ENCODE peak calls at places on chromosomes 5 and 9, in ten cellular contexts. D is glutamatergic neuron; P is stimulated activated CD8-positive, alpha-beta memory T cell treated with anti-CD3 and anti-CD28 coated beads, Interleukin-15, amount 100 ng/mL, for 4 hours; H is AG08395; Y is Calu3; R is activated T-helper 1 cell treated with anti-CD3 and anti-CD28 coated beads, Interleukin-2, amount 50 U/mL, for 16 hours; E is BJ; M is T47D; S is MM.1S; X is activated naive CD4-positive, alpha-beta T cell. U is an unnamed sample.
A peak's percentile ranks its signal among the peaks of the same experiment; 100 is the strongest.

GRCh38 chr9:109699019-109699418 is 81.0 kb upstream of the PALM2AKAP2 start:
- DNase-seq in D (no peak), P (no peak), H (peak; percentile 28), Y (no peak), R (no peak), E (peak; percentile 29), M (no peak), S (no peak), X (no peak), U (no peak)

GRCh38 chr5:158812381-158812780 is 287.3 kb downstream of the EBF1 start:
- DNase-seq in D (peak; percentile 54), P (peak; percentile 5), H (no peak), Y (no peak), R (peak; percentile 2), E (no peak), M (no peak), S (no peak), X (peak; percentile 55), U (no peak)

GRCh38 chr5:116521173-116521872 is 53.3 kb downstream of the SEMA6A start:
- DNase-seq in D (no peak), P (no peak), H (no peak), Y (no peak), R (no peak), E (no peak), M (no peak), S (no peak), X (no peak), U (no peak)

GRCh38 chr9:115127191-115127817 is 9.3 kb upstream of the TNC start:
- DNase-seq in D (no peak), P (no peak), H (no peak), Y (no peak), R (no peak), E (no peak), M (no peak), S (no peak), X (no peak), U (no peak)

GRCh38 chr5:81835813-81836458 is 85.0 kb upstream of the SSBP2 start:
- DNase-seq in D (no peak), P (no peak), H (no peak), Y (no peak), R (no peak), E (no peak), M (no peak), S (no peak), X (no peak), U (no peak)

GRCh38 chr5:177444106-177445051 is 2.2 kb upstream of the PRR7 start:
- DNase-seq in D (no peak), P (no peak), H (no peak), Y (no peak), R (no peak), E (no peak), M (no peak), S (peak; percentile 32), X (no peak), U (no peak)

GRCh38 chr9:111110805-111111204 is 72.5 kb upstream of the LPAR1 start:
- DNase-seq in D (no peak), P (no peak), H (no peak), Y (no peak), R (no peak), E (no peak), M (no peak), S (no peak), X (no peak), U (no peak)

GRCh38 chr5:168218746-168219145 is 72.7 kb upstream of the WWC1 start:
- DNase-seq in D (no peak), P (no peak), H (no peak), Y (no peak), R (no peak), E (no peak), M (no peak), S (no peak), X (no peak), U (no peak)

GRCh38 chr5:24832021-24832420 is 187.2 kb upstream of the CDH10 start:
- DNase-seq in D (no peak), P (no peak), H (no peak), Y (no peak), R (no peak), E (no peak), M (no peak), S (no peak), X (no peak), U (no peak)

GRCh38 chr5:65556718-65557117 is 6.2 kb downstream of the CENPK start:
- DNase-seq in D (no peak), P (no peak), H (no peak), Y (no peak), R (no peak), E (no peak), M (no peak), S (no peak), X (no peak), U (no peak)

GRCh38 chr5:65801332-65801731 is 79.3 kb downstream of the NLN start:
- DNase-seq in D (no peak), P (no peak), H (peak; percentile 70), Y (no peak), R (no peak), E (peak; percentile 70), M (no peak), S (no peak), X (no peak), U (no peak)

GRCh38 chr9:115132648-115133047 is 14.7 kb upstream of the TNC start:
- DNase-seq in D (peak; percentile 76), P (no peak), H (peak; percentile 2), Y (no peak), R (no peak), E (no peak), M (no peak), S (no peak), X (no peak), U (no peak)

GRCh38 chr5:62124266-62124665 is 181.7 kb upstream of the KIF2A start:
- DNase-seq in D (no peak), P (no peak), H (no peak), Y (no peak), R (no peak), E (no peak), M (no peak), S (no peak), X (no peak), U (no peak)

GRCh38 chr5:31851290-31851689 is 212.4 kb downstream of the PDZD2 start:
- DNase-seq in D (no peak), P (no peak), H (no peak), Y (no peak), R (no peak), E (no peak), M (no peak), S (no peak), X (no peak), U (no peak)

GRCh38 chr5:112210430-112211005 is 208.6 kb downstream of the EPB41L4A start:
- DNase-seq in D (peak; percentile 47), P (no peak), H (peak; percentile 11), Y (peak; percentile 66), R (no peak), E (no peak), M (no peak), S (peak; percentile 52), X (no peak), U (peak; percentile 52)

GRCh38 chr5:57259704-57260103 is 85.8 kb downstream of the GPBP1 start:
- DNase-seq in D (no peak), P (no peak), H (no peak), Y (no peak), R (no peak), E (no peak), M (no peak), S (no peak), X (no peak), U (no peak)

GRCh38 chr5:93598997-93599371 is 16.0 kb downstream of the NR2F1 start:
- DNase-seq in D (no peak), P (no peak), H (no peak), Y (no peak), R (no peak), E (no peak), M (no peak), S (no peak), X (no peak), U (no peak)

GRCh38 chr9:91943876-91944470 is 6.1 kb downstream of the ROR2 start:
- DNase-seq in D (no peak), P (no peak), H (no peak), Y (no peak), R (no peak), E (no peak), M (no peak), S (no peak), X (no peak), U (peak; percentile 3)

GRCh38 chr5:146732966-146733365 is 145.6 kb downstream of the PPP2R2B start:
- DNase-seq in D (no peak), P (no peak), H (no peak), Y (no peak), R (no peak), E (no peak), M (no peak), S (no peak), X (no peak), U (no peak)

GRCh38 chr9:110745656-110746055 is 77.1 kb downstream of the MUSK start:
- DNase-seq in D (no peak), P (no peak), H (no peak), Y (no peak), R (no peak), E (no peak), M (no peak), S (no peak), X (no peak), U (no peak)

GRCh38 chr5:114174837-114175236 is 187.0 kb upstream of the KCNN2 start:
- DNase-seq in D (no peak), P (no peak), H (no peak), Y (no peak), R (no peak), E (no peak), M (no peak), S (no peak), X (no peak), U (no peak)

GRCh38 chr9:71249729-71250317 is 128.4 kb upstream of the TRPM3 start:
- DNase-seq in D (no peak), P (no peak), H (peak; percentile 76), Y (peak; percentile 19), R (no peak), E (peak; percentile 19), M (peak; percentile 21), S (peak; percentile 63), X (no peak), U (no peak)

GRCh38 chr5:144315994-144316634 is 145.4 kb downstream of the KCTD16 start:
- DNase-seq in D (no peak), P (no peak), H (no peak), Y (no peak), R (no peak), E (no peak), M (no peak), S (no peak), X (no peak), U (no peak)

GRCh38 chr5:135606431-135606830 is 27.6 kb upstream of the CXCL14 start:
- DNase-seq in D (no peak), P (no peak), H (no peak), Y (no peak), R (no peak), E (no peak), M (no peak), S (no peak), X (no peak), U (no peak)

GRCh38 chr5:102958481-102959011 is 161.4 kb downstream of the GIN1 start:
- DNase-seq in D (no peak), P (no peak), H (peak; percentile 20), Y (no peak), R (no peak), E (peak; percentile 22), M (no peak), S (no peak), X (no peak), U (no peak)

GRCh38 chr9:99605016-99605743 is 216.5 kb upstream of the NR4A3 start:
- DNase-seq in D (no peak), P (no peak), H (no peak), Y (no peak), R (no peak), E (no peak), M (no peak), S (peak; percentile 22), X (no peak), U (no peak)

GRCh38 chr5:150658121-150658520 is 2.9 kb upstream of the MYOZ3 start:
- DNase-seq in D (no peak), P (no peak), H (no peak), Y (no peak), R (no peak), E (no peak), M (no peak), S (no peak), X (no peak), U (no peak)

GRCh38 chr5:69493235-69493925 is 790 bp downstream of the OCLN start:
- DNase-seq in D (peak; percentile 42), P (no peak), H (no peak), Y (peak; percentile 56), R (no peak), E (no peak), M (peak; percentile 70), S (peak; percentile 26), X (no peak), U (peak; percentile 77)

U was measured in ecto neural progenitor cell.